ENCODE peak calls at places on chromosome X, in ten cellular contexts. One of them, this sample, is unnamed. For H3K9me3, the result is how much of the 10 kb centered on the place peaks cover.

GRCh38 chrX:115330498-115331138 is 41.1 kb downstream of the LUZP4 start:
- DNase-seq in HAP-1: peak
- DNase-seq in hepatocyte: peak
- DNase-seq in IMR-90: peak
- DNase-seq in GM12878: peak
- DNase-seq in ascending aorta: no peak
- DNase-seq in MG63: peak
- DNase-seq in Caco-2: peak
- DNase-seq in A549: peak
- DNase-seq in AG04450: no peak
- DNase-seq in this sample: no peak

GRCh38 chrX:40097492-40098263 is at the start of gene BCOR:
- DNase-seq in MG63: peak
- DNase-seq in IMR-90: peak
- DNase-seq in AG04450: no peak
- DNase-seq in HAP-1: peak
- DNase-seq in A549: peak
- DNase-seq in Caco-2: peak
- DNase-seq in GM12878: no peak
- DNase-seq in hepatocyte: peak
- DNase-seq in ascending aorta: no peak
- DNase-seq in this sample: no peak

GRCh38 chrX:135973025-135973547 is 702 bp downstream of the MMGT1 start:
- DNase-seq in A549: peak
- DNase-seq in IMR-90: peak
- DNase-seq in Caco-2: peak
- DNase-seq in hepatocyte: peak
- DNase-seq in MG63: peak
- DNase-seq in ascending aorta: no peak
- DNase-seq in AG04450: no peak
- DNase-seq in GM12878: no peak
- DNase-seq in HAP-1: no peak
- DNase-seq in this sample: no peak

GRCh38 chrX:154486396-154487207 is at the start of gene UBL4A:
- DNase-seq in MG63: peak
- DNase-seq in Caco-2: peak
- DNase-seq in HAP-1: peak
- DNase-seq in AG04450: no peak
- DNase-seq in ascending aorta: peak
- DNase-seq in IMR-90: peak
- DNase-seq in GM12878: no peak
- DNase-seq in A549: peak
- DNase-seq in hepatocyte: peak
- DNase-seq in this sample: no peak

GRCh38 chrX:48083212-48083611 is 11.8 kb upstream of the ZNF630 start:
- DNase-seq in HAP-1: peak
- DNase-seq in IMR-90: peak
- DNase-seq in ascending aorta: no peak
- DNase-seq in MG63: peak
- DNase-seq in hepatocyte: peak
- DNase-seq in Caco-2: peak
- DNase-seq in A549: peak
- DNase-seq in AG04450: peak
- DNase-seq in GM12878: no peak
- DNase-seq in this sample: no peak

GRCh38 chrX:129777218-129777768 is 2.5 kb upstream of the SASH3 start:
- DNase-seq in ascending aorta: no peak
- DNase-seq in GM12878: no peak
- DNase-seq in hepatocyte: no peak
- DNase-seq in Caco-2: no peak
- DNase-seq in MG63: no peak
- DNase-seq in AG04450: no peak
- DNase-seq in A549: no peak
- DNase-seq in IMR-90: no peak
- DNase-seq in HAP-1: no peak
- DNase-seq in this sample: no peak

GRCh38 chrX:40146471-40147398 is 49.0 kb upstream of the BCOR start:
- DNase-seq in GM12878: no peak
- DNase-seq in IMR-90: peak
- DNase-seq in ascending aorta: no peak
- DNase-seq in AG04450: no peak
- DNase-seq in A549: no peak
- DNase-seq in Caco-2: peak
- DNase-seq in MG63: peak
- DNase-seq in HAP-1: peak
- DNase-seq in hepatocyte: peak
- DNase-seq in this sample: no peak

GRCh38 chrX:39261446-39262147 is 460.3 kb downstream of the MID1IP1 start:
- DNase-seq in ascending aorta: no peak
- DNase-seq in GM12878: no peak
- DNase-seq in hepatocyte: peak
- DNase-seq in IMR-90: no peak
- DNase-seq in A549: peak
- DNase-seq in HAP-1: peak
- DNase-seq in MG63: peak
- DNase-seq in AG04450: no peak
- DNase-seq in Caco-2: peak
- DNase-seq in this sample: no peak

GRCh38 chrX:143664302-143664701 is 28.4 kb upstream of the SLITRK4 start:
- DNase-seq in HAP-1: peak
- DNase-seq in AG04450: no peak
- DNase-seq in Caco-2: peak
- DNase-seq in hepatocyte: peak
- DNase-seq in IMR-90: no peak
- DNase-seq in A549: peak
- DNase-seq in MG63: no peak
- DNase-seq in ascending aorta: no peak
- DNase-seq in GM12878: no peak
- DNase-seq in this sample: no peak

GRCh38 chrX:48468247-48468671 is 1.8 kb downstream of the SLC38A5 start:
- DNase-seq in GM12878: no peak
- DNase-seq in ascending aorta: no peak
- DNase-seq in AG04450: no peak
- DNase-seq in MG63: no peak
- DNase-seq in A549: no peak
- DNase-seq in hepatocyte: no peak
- DNase-seq in IMR-90: no peak
- DNase-seq in Caco-2: no peak
- DNase-seq in HAP-1: peak
- DNase-seq in this sample: no peak

GRCh38 chrX:19955306-19955705 is 35.6 kb downstream of the BCLAF3 start:
- DNase-seq in AG04450: no peak
- DNase-seq in Caco-2: no peak
- DNase-seq in IMR-90: no peak
- DNase-seq in MG63: no peak
- DNase-seq in hepatocyte: no peak
- DNase-seq in GM12878: no peak
- DNase-seq in A549: no peak
- DNase-seq in HAP-1: no peak
- DNase-seq in ascending aorta: no peak
- DNase-seq in this sample: no peak

GRCh38 chrX:148562846-148563245 is 62.4 kb downstream of the AFF2 start:
- DNase-seq in Caco-2: no peak
- DNase-seq in HAP-1: no peak
- DNase-seq in IMR-90: no peak
- DNase-seq in ascending aorta: no peak
- DNase-seq in GM12878: no peak
- DNase-seq in MG63: no peak
- DNase-seq in A549: no peak
- DNase-seq in AG04450: no peak
- DNase-seq in hepatocyte: no peak
- DNase-seq in this sample: no peak

GRCh38 chrX:1244164-1245076 is 24.2 kb upstream of the CSF2RA start:
- DNase-seq in A549: peak
- DNase-seq in MG63: peak
- DNase-seq in GM12878: no peak
- DNase-seq in ascending aorta: no peak
- DNase-seq in AG04450: no peak
- DNase-seq in Caco-2: peak
- DNase-seq in hepatocyte: peak
- DNase-seq in IMR-90: no peak
- DNase-seq in HAP-1: peak
- DNase-seq in this sample: no peak
- H3K4me3 ChIP-seq in A549: no peak
- H3K4me3 ChIP-seq in MG63: no peak
- H3K4me3 ChIP-seq in GM12878: no peak
- H3K4me3 ChIP-seq in ascending aorta: no peak
- H3K4me3 ChIP-seq in AG04450: no peak
- H3K4me3 ChIP-seq in Caco-2: no peak
- H3K4me3 ChIP-seq in hepatocyte: no peak
- H3K4me3 ChIP-seq in IMR-90: no peak
- H3K4me3 ChIP-seq in HAP-1: no peak
- H3K4me3 ChIP-seq in this sample: no peak

GRCh38 chrX:65093658-65094057 is 117.4 kb upstream of the ZC4H2 start:
- DNase-seq in GM12878: no peak
- DNase-seq in Caco-2: peak
- DNase-seq in IMR-90: no peak
- DNase-seq in A549: no peak
- DNase-seq in hepatocyte: no peak
- DNase-seq in MG63: no peak
- DNase-seq in HAP-1: no peak
- DNase-seq in AG04450: no peak
- DNase-seq in ascending aorta: no peak
- DNase-seq in this sample: no peak
- H3K9me3 ChIP-seq in GM12878: under half
- H3K9me3 ChIP-seq in Caco-2: under half
- H3K9me3 ChIP-seq in IMR-90: under half
- H3K9me3 ChIP-seq in A549: under half
- H3K9me3 ChIP-seq in hepatocyte: under half
- H3K9me3 ChIP-seq in MG63: under half
- H3K9me3 ChIP-seq in HAP-1: under half
- H3K9me3 ChIP-seq in AG04450: under half
- H3K9me3 ChIP-seq in ascending aorta: under half
- H3K9me3 ChIP-seq in this sample: under half

DNA sequence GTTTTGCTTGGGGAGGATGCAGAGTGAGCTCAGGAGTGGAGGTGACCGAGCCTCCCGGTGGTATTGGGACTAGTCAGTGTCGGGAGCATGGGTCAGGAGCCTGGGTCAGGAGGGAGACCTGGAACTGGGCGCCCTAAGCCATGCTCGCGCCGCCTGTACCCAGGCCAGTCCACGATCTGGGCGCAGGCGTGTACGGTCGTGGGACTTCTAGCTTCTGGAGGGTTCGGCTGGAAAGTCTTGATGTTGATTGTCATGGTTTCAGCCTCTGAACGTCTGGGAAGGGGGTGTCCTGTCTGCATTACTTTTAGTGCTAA is 244 bp downstream of the EIF2S3 start:
- DNase-seq in ascending aorta: no peak
- DNase-seq in A549: no peak
- DNase-seq in AG04450: no peak
- DNase-seq in hepatocyte: no peak
- DNase-seq in IMR-90: no peak
- DNase-seq in Caco-2: no peak
- DNase-seq in HAP-1: no peak
- DNase-seq in MG63: no peak
- DNase-seq in GM12878: no peak
- DNase-seq in this sample: no peak
- H3K4me3 ChIP-seq in ascending aorta: no peak
- H3K4me3 ChIP-seq in A549: no peak
- H3K4me3 ChIP-seq in AG04450: no peak
- H3K4me3 ChIP-seq in hepatocyte: no peak
- H3K4me3 ChIP-seq in IMR-90: peak
- H3K4me3 ChIP-seq in Caco-2: no peak
- H3K4me3 ChIP-seq in HAP-1: no peak
- H3K4me3 ChIP-seq in MG63: no peak
- H3K4me3 ChIP-seq in GM12878: no peak
- H3K4me3 ChIP-seq in this sample: no peak

GRCh38 chrX:67384403-67384802 is 159.4 kb upstream of the AR start:
- DNase-seq in ascending aorta: no peak
- DNase-seq in A549: no peak
- DNase-seq in AG04450: no peak
- DNase-seq in IMR-90: no peak
- DNase-seq in MG63: no peak
- DNase-seq in hepatocyte: no peak
- DNase-seq in Caco-2: no peak
- DNase-seq in GM12878: no peak
- DNase-seq in HAP-1: no peak
- DNase-seq in this sample: no peak
- H3K9me3 ChIP-seq in ascending aorta: under half
- H3K9me3 ChIP-seq in A549: under half
- H3K9me3 ChIP-seq in AG04450: under half
- H3K9me3 ChIP-seq in IMR-90: under half
- H3K9me3 ChIP-seq in MG63: under half
- H3K9me3 ChIP-seq in hepatocyte: under half
- H3K9me3 ChIP-seq in Caco-2: under half
- H3K9me3 ChIP-seq in GM12878: under half
- H3K9me3 ChIP-seq in HAP-1: under half
- H3K9me3 ChIP-seq in this sample: under half

This sample was measured in esophagus squamous epithelium.